ENCODE peak calls at places on chromosome 22, in five cellular contexts. One of them, this sample, is unnamed.

GRCh38 chr22:46052331-46052771 is 75.4 kb upstream of the WNT7B start:
- DNase-seq in HepG2: no peak
- DNase-seq in H1: no peak
- DNase-seq in HCT116: no peak
- DNase-seq in NT2/D1: no peak
- DNase-seq in this sample: no peak

GRCh38 chr22:20228055-20228938 is 39.8 kb downstream of the RTN4R start:
- DNase-seq in HCT116: no peak
- DNase-seq in NT2/D1: no peak
- DNase-seq in HepG2: no peak
- DNase-seq in H1: no peak
- DNase-seq in this sample: no peak

GRCh38 chr22:20466659-20467379 is 28.8 kb downstream of the KLHL22 start:
- DNase-seq in HepG2: no peak
- DNase-seq in HCT116: no peak
- DNase-seq in H1: no peak
- DNase-seq in NT2/D1: no peak
- DNase-seq in this sample: no peak

GRCh38 chr22:47086596-47087248 is 324.3 kb downstream of the TBC1D22A start:
- DNase-seq in NT2/D1: no peak
- DNase-seq in HCT116: no peak
- DNase-seq in HepG2: peak
- DNase-seq in H1: no peak
- DNase-seq in this sample: no peak

GRCh38 chr22:37558815-37559214 is 1.5 kb upstream of the CDC42EP1 start:
- DNase-seq in NT2/D1: no peak
- DNase-seq in HepG2: no peak
- DNase-seq in H1: no peak
- DNase-seq in HCT116: no peak
- DNase-seq in this sample: no peak

GRCh38 chr22:41910599-41911291 is 4.1 kb downstream of the SHISA8 start:
- DNase-seq in NT2/D1: no peak
- DNase-seq in H1: no peak
- DNase-seq in HCT116: no peak
- DNase-seq in HepG2: no peak
- DNase-seq in this sample: no peak

GRCh38 chr22:24181088-24181995 is at the start of gene SUSD2:
- DNase-seq in H1: peak
- DNase-seq in HCT116: no peak
- DNase-seq in HepG2: peak
- DNase-seq in NT2/D1: no peak
- DNase-seq in this sample: peak

GRCh38 chr22:33921576-33922181 is 1.4 kb upstream of the LARGE1 start:
- DNase-seq in HepG2: peak
- DNase-seq in HCT116: no peak
- DNase-seq in H1: peak
- DNase-seq in NT2/D1: peak
- DNase-seq in this sample: no peak

GRCh38 chr22:36640106-36640672 is 63.4 kb downstream of the CACNG2 start:
- DNase-seq in HCT116: no peak
- DNase-seq in NT2/D1: no peak
- DNase-seq in H1: no peak
- DNase-seq in HepG2: no peak
- DNase-seq in this sample: no peak

GRCh38 chr22:44360686-44361381 is 48.1 kb upstream of the SHISAL1 start:
- DNase-seq in HepG2: no peak
- DNase-seq in H1: no peak
- DNase-seq in NT2/D1: no peak
- DNase-seq in HCT116: no peak
- DNase-seq in this sample: no peak

GRCh38 chr22:23237201-23237798 is 57.0 kb downstream of the BCR start:
- DNase-seq in HepG2: no peak
- DNase-seq in NT2/D1: peak
- DNase-seq in H1: no peak
- DNase-seq in HCT116: no peak
- DNase-seq in this sample: peak

GRCh38 chr22:37300551-37301017 is 18.3 kb downstream of the CYTH4 start:
- DNase-seq in NT2/D1: no peak
- DNase-seq in HCT116: no peak
- DNase-seq in H1: no peak
- DNase-seq in HepG2: no peak
- DNase-seq in this sample: no peak

GRCh38 chr22:40116496-40117200 is 61.1 kb upstream of the TNRC6B start:
- DNase-seq in HCT116: no peak
- DNase-seq in NT2/D1: no peak
- DNase-seq in HepG2: no peak
- DNase-seq in H1: no peak
- DNase-seq in this sample: no peak

GRCh38 chr22:24592144-24592845 is 578 bp downstream of the LRRC75B start:
- DNase-seq in HCT116: no peak
- DNase-seq in NT2/D1: no peak
- DNase-seq in H1: peak
- DNase-seq in HepG2: no peak
- DNase-seq in this sample: no peak

GRCh38 chr22:27192135-27192900 is 534.9 kb downstream of the MIAT start:
- DNase-seq in H1: no peak
- DNase-seq in NT2/D1: no peak
- DNase-seq in HepG2: no peak
- DNase-seq in HCT116: no peak
- DNase-seq in this sample: no peak

GRCh38 chr22:19959587-19960490 is 18.2 kb upstream of the TXNRD2 start:
- DNase-seq in NT2/D1: no peak
- DNase-seq in HepG2: no peak
- DNase-seq in HCT116: no peak
- DNase-seq in H1: no peak
- DNase-seq in this sample: no peak

GRCh38 chr22:44574581-44575343 is 76.7 kb upstream of the RTL6 start:
- DNase-seq in NT2/D1: no peak
- DNase-seq in HCT116: no peak
- DNase-seq in H1: no peak
- DNase-seq in HepG2: no peak
- DNase-seq in this sample: no peak

GRCh38 chr22:38203090-38203810 is 1.5 kb downstream of the MAFF start:
- DNase-seq in HCT116: no peak
- DNase-seq in HepG2: peak
- DNase-seq in H1: peak
- DNase-seq in NT2/D1: no peak
- DNase-seq in this sample: peak

GRCh38 chr22:50507991-50508884 is at the start of gene NCAPH2:
- DNase-seq in HCT116: peak
- DNase-seq in H1: peak
- DNase-seq in HepG2: peak
- DNase-seq in NT2/D1: peak
- DNase-seq in this sample: peak

GRCh38 chr22:37533995-37534394 is 14.8 kb upstream of the CARD10 start:
- DNase-seq in NT2/D1: no peak
- DNase-seq in HepG2: no peak
- DNase-seq in HCT116: peak
- DNase-seq in H1: no peak
- DNase-seq in this sample: no peak

GRCh38 chr22:50673231-50674126 is 856 bp downstream of the SHANK3 start:
- DNase-seq in H1: peak
- DNase-seq in NT2/D1: no peak
- DNase-seq in HepG2: no peak
- DNase-seq in HCT116: no peak
- DNase-seq in this sample: peak

GRCh38 chr22:48740731-48741405 is 1086.8 kb downstream of the BRD1 start:
- DNase-seq in NT2/D1: no peak
- DNase-seq in HCT116: no peak
- DNase-seq in HepG2: no peak
- DNase-seq in H1: peak
- DNase-seq in this sample: no peak

GRCh38 chr22:48739348-48740085 is 1088.2 kb downstream of the BRD1 start:
- DNase-seq in HepG2: no peak
- DNase-seq in HCT116: no peak
- DNase-seq in H1: no peak
- DNase-seq in NT2/D1: no peak
- DNase-seq in this sample: no peak

GRCh38 chr22:48738204-48738980 is 1089.3 kb downstream of the BRD1 start:
- DNase-seq in HepG2: no peak
- DNase-seq in H1: no peak
- DNase-seq in NT2/D1: no peak
- DNase-seq in HCT116: no peak
- DNase-seq in this sample: no peak

GRCh38 chr22:48741540-48741939 is 1086.1 kb downstream of the BRD1 start:
- DNase-seq in H1: peak
- DNase-seq in HCT116: no peak
- DNase-seq in NT2/D1: no peak
- DNase-seq in HepG2: no peak
- DNase-seq in this sample: no peak

DNA sequence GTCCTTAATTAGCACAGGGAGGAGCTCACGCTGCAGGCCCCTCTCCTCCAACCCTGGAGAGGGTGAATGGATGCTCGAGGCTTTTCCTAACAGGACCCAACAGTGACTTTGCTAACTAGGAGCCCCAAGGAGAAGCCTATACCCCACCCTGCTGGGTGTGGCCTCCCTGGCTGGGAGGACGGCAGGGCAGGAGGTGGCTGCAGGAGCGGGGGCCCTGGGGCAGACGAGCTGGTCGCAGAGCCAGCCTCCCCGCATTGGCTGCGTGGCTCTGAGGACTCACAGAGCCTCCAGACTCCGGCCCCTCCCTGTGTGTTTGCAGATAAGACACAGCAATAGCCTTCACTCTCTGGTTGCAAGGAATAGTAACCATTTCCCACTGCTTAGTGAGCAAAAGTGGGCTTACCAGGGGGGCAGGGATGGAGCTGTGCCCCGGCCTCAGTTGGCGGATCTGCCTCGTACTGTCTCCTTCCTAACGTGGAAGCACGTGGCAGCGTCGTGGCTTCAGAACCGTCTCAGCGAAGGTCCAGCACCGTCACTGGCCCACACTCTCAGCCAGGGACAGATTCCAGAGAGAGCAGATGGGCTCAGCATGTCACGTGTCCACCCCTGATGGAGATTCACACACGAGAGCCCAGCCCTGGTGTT is 1087.5 kb downstream of the BRD1 start:
- DNase-seq in HepG2: no peak
- DNase-seq in H1: peak
- DNase-seq in HCT116: no peak
- DNase-seq in NT2/D1: no peak
- DNase-seq in this sample: no peak
- TF ChIP-seq ZNF274 in HepG2: no peak
- TF ChIP-seq ZNF274 in H1: no peak
- TF ChIP-seq ZNF274 in HCT116: no peak
- TF ChIP-seq ZNF274 in NT2/D1: no peak
- TF ChIP-seq ZNF274 in this sample: no peak

GRCh38 chr22:32181043-32181442 is 21.9 kb upstream of the C22orf42 start:
- DNase-seq in NT2/D1: no peak
- DNase-seq in HepG2: no peak
- DNase-seq in HCT116: no peak
- DNase-seq in H1: no peak
- DNase-seq in this sample: no peak

GRCh38 chr22:32177221-32177765 is 18.2 kb upstream of the C22orf42 start:
- DNase-seq in NT2/D1: no peak
- DNase-seq in HCT116: no peak
- DNase-seq in H1: no peak
- DNase-seq in HepG2: no peak
- DNase-seq in this sample: no peak

DNA sequence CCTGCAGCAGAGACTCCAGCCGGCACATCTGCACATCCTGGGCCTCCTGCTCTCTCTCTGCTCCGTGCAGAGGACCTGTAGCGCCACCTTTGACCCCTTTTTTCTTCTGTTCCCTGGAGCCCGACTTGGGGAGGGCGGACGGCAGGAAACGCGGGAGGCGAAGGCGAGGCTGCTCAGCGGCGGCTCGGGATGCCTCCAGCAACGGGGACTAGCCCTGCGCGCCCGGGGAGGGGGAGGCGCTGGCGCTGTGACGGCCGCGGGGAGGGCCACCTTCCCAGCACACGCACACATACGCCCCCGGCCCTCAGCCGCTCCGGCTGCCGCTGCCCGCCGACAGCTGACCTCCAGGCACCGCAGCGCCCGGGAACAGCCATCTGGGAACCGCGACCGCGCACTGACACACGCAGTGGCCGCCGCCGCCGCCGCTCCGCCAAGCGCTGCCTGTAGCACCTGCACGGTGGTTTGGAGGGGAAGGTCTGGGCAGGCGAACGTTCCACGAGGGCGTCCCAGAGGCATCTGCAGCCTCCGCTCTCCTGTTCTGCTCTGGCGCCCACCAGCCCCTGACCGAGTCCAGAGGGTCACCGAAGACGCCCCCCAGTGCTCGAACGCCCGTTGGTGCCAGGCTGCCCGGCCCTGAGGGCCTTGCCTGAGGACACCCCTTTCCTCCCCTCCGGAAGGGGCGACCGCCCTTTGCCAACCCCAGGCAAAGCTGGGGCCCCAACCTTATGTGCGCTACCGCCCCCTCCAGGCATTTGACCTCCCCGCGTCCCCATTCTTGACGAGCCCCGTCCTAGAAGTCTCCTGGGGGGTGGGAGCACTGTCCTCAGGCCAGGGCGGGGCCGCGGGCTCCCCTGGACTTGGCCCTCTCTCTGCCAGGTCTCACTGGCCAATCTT is 16.9 kb upstream of the C22orf42 start:
- DNase-seq in HCT116: no peak
- DNase-seq in HepG2: no peak
- DNase-seq in H1: peak
- DNase-seq in NT2/D1: peak
- DNase-seq in this sample: no peak
- TF ChIP-seq ZNF274 in HCT116: no peak
- TF ChIP-seq ZNF274 in HepG2: no peak
- TF ChIP-seq ZNF274 in H1: no peak
- TF ChIP-seq ZNF274 in NT2/D1: no peak
- TF ChIP-seq ZNF274 in this sample: no peak

GRCh38 chr22:29719894-29720645 is at the start of gene CABP7:
- DNase-seq in H1: no peak
- DNase-seq in HCT116: no peak
- DNase-seq in HepG2: no peak
- DNase-seq in NT2/D1: no peak
- DNase-seq in this sample: no peak
- TF ChIP-seq ZNF274 in H1: no peak
- TF ChIP-seq ZNF274 in HCT116: no peak
- TF ChIP-seq ZNF274 in HepG2: no peak
- TF ChIP-seq ZNF274 in NT2/D1: no peak
- TF ChIP-seq ZNF274 in this sample: no peak

DNA sequence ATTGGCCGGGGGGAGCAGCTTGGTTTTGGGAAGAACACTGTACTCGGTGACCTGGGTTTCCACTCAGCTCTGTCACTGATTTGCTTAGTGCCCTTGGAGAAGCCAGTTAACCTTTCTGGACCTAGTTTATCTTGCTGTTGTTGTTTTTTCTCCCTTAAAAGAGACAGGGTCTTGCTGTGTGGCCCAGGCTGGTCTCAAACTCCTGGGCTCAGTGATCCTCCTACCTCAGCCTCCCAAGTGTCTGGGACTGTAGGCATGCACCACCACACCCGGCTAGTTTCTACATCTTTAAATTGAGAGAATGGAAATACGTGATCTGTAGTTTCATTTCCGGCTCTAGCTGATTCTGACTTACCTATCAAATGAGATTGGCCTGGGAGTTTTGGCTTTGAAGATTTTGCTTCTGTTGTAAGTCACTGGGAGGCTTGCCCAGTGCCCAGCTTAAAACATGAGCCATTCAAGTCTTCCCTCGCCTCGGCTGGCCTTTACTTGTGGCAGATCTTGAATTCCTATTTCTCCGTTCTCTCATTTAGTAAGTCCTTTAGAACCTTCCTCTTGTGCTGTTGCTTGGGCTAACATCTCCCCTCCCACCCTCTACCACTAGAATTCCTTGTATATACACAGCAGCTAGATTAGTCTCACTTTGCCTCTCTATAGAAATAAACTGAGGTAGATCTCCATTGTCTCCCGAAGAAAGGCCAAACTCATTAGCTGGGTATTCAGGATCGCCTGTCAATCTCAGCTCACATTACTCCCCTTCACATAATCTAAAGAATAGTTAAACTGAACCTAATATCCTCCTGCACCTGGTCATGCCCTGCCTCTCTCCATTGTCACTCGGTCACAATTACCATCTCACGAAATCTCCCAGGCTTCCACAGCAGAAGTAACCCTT is 87.7 kb upstream of the SLC25A18 start:
- DNase-seq in HCT116: no peak
- DNase-seq in H1: no peak
- DNase-seq in NT2/D1: no peak
- DNase-seq in HepG2: no peak
- DNase-seq in this sample: no peak
- TF ChIP-seq ZNF274 in HCT116: no peak
- TF ChIP-seq ZNF274 in H1: no peak
- TF ChIP-seq ZNF274 in NT2/D1: no peak
- TF ChIP-seq ZNF274 in HepG2: no peak
- TF ChIP-seq ZNF274 in this sample: no peak